ENCODE peak calls at places on chromosomes 4 and X, in five cellular contexts. X is HepG2, M is GM23338, P is IMR-90, Z is PC-9. W is an unnamed sample.

GRCh38 chr4:119242417-119242816 is 29.9 kb downstream of the USP53 start:
- DNase-seq in X (no peak), M (peak; percentile 29), P (no peak), Z (no peak), W (no peak)

GRCh38 chr4:53532521-53532920 is 58.8 kb downstream of the LNX1 start:
- DNase-seq in X (no peak), M (no peak), P (peak; percentile 53), Z (no peak), W (no peak)

GRCh38 chr4:173218411-173219125 is 50.0 kb downstream of the GALNT7 start:
- DNase-seq in X (no peak), M (no peak), P (peak; percentile 73), Z (peak; percentile 76), W (peak; percentile 61)

GRCh38 chrX:73446831-73447230 is at the start of gene CDX4:
- DNase-seq in X (no peak), M (peak; percentile 64), P (no peak), Z (no peak), W (no peak)

GRCh38 chr4:16860506-16860905 is 37.9 kb downstream of the LDB2 start:
- DNase-seq in X (no peak), M (no peak), P (peak; percentile 98), Z (no peak), W (peak; percentile 97)

GRCh38 chr4:88989990-88990389 is 67.0 kb downstream of the FAM13A start:
- DNase-seq in X (no peak), M (no peak), P (no peak), Z (no peak), W (peak; percentile 36)

GRCh38 chr4:114535725-114536124 is 62.9 kb upstream of the UGT8 start:
- DNase-seq in X (no peak), M (no peak), P (no peak), Z (no peak), W (no peak)

GRCh38 chr4:102825261-102826071 is 1.9 kb downstream of the UBE2D3 start:
- DNase-seq in X (peak; percentile 66), M (peak; percentile 69), P (peak; percentile 73), Z (no peak), W (peak; percentile 83)

GRCh38 chr4:84491420-84491819 is 7.7 kb downstream of the NKX6-1 start:
- DNase-seq in X (no peak), M (peak; percentile 49), P (no peak), Z (no peak), W (no peak)

GRCh38 chr4:143411527-143412480 is 75.1 kb downstream of the GAB1 start:
- DNase-seq in X (no peak), M (no peak), P (peak; percentile 58), Z (no peak), W (peak; percentile 50)

GRCh38 chr4:102554482-102554881 is 53.3 kb downstream of the NFKB1 start:
- DNase-seq in X (no peak), M (no peak), P (peak; percentile 92), Z (no peak), W (peak; percentile 89)

GRCh38 chr4:88964450-88964849 is 92.5 kb downstream of the FAM13A start:
- DNase-seq in X (no peak), M (no peak), P (peak; percentile 79), Z (peak; percentile 73), W (peak; percentile 74)

GRCh38 chr4:53717064-53717549 is 125.8 kb upstream of the LNX1 start:
- DNase-seq in X (no peak), M (no peak), P (peak; percentile 73), Z (no peak), W (peak; percentile 43)

GRCh38 chr4:47118192-47118879 is 87.0 kb downstream of the GABRB1 start:
- DNase-seq in X (no peak), M (no peak), P (peak; percentile 81), Z (no peak), W (no peak)

GRCh38 chr4:3257125-3257690 is 8.2 kb downstream of the MSANTD1 start:
- DNase-seq in X (no peak), M (no peak), P (no peak), Z (peak; percentile 92), W (no peak)

GRCh38 chr4:109434007-109434792 is 585 bp downstream of the SEC24B start:
- DNase-seq in X (peak; percentile 18), M (peak; percentile 50), P (peak; percentile 18), Z (no peak), W (peak; percentile 66)

GRCh38 chrX:65821721-65822496 is 154.5 kb downstream of the MSN start:
- DNase-seq in X (no peak), M (peak; percentile 50), P (no peak), Z (no peak), W (peak; percentile 1)

DNA sequence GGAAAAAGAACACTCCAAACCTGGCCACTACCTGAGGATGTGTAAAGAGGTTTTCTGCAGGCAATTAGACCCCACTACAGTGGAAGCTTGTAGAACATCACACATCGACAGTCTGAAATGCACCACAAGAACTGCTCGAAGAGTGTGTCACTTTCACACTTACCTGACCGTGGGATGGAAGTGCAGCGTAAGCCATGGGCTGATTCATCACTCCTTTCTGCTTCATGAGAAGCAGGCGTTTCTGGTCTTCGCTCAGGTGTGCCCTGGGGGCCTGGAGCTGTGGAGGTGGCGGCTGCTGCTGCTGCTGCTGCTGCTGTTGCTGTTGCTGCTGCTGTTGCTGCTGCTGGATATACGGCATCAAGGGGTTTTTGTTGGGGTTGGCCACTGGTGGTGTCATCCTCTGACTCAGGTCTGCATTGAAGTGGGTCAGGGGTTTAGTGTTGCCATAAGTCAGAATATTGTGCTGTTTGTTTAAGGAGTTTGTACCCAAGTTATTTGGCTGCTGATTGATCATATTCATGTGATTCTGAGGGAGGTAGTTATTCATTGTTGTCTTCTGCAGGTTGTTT is 223.7 kb downstream of the MGST2 start:
- DNase-seq in X (no peak), M (no peak), P (no peak), Z (no peak), W (no peak)
- H3K4me2 ChIP-seq in X (no peak overlapping the region), M (no peak overlapping the region), P (no peak overlapping the region), Z (no peak overlapping the region), W (no peak overlapping the region)

GRCh38 chr4:140047781-140048180 is 106.2 kb downstream of the MAML3 start:
- DNase-seq in X (no peak), M (peak; percentile 54), P (no peak), Z (no peak), W (no peak)

GRCh38 chr4:140047017-140047640 is 106.9 kb downstream of the MAML3 start:
- DNase-seq in X (no peak), M (peak; percentile 51), P (no peak), Z (peak; percentile 80), W (no peak)

GRCh38 chr4:140049924-140050681 is 103.9 kb downstream of the MAML3 start:
- DNase-seq in X (no peak), M (peak; percentile 82), P (peak; percentile 48), Z (no peak), W (peak; percentile 56)

GRCh38 chr4:140048419-140049022 is 105.5 kb downstream of the MAML3 start:
- DNase-seq in X (no peak), M (no peak), P (no peak), Z (no peak), W (no peak)

DNA sequence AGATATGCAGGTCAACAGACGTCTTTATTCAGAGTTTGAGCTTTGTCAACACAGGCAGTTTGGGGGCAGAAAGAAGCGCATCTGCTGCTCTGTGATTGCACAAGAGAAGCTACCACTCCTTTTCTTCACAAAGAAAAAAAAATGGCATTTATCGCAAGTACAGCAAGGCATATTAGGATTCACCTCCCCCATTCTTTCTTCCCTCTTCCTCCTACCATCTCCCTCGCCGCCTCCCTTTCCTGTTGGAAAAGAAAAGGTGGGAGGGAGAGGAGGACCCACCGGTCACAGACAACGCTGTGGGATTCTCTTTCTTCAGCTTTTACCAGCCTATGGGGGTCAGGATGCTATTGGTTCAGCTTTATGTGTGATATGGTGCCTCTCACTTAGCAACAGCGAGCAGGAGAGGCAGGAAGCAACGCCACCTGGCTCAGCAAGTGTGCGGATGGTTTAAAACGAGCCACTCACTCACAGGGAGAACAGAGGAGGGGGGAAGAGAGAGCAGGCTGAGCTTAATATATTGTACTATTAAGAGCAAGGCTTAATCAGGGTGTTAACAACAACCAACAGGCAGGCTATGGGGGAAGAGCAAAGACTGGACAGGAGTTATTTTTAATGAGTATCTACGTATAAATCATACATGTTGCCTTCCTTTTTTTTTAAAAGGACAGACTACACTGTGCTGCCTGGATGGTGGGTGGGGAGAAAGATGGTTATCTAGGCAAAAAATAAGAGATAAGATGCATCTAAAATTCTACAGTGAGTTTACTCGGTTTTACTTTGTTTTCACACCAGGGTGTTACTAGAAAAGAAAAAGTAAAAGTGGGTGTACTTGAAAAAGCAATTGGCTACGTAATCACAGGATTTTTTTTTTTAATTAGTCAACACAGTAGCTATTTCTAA is 104.7 kb downstream of the MAML3 start:
- DNase-seq in X (peak; percentile 2), M (peak; percentile 88), P (peak; percentile 57), Z (peak; percentile 59), W (peak; percentile 62)
- H3K4me1 ChIP-seq in X (peaks cover 20% of the 10 kb centered on the region), M (peaks cover 41% of the 10 kb centered on the region), P (peaks cover 12% of the 10 kb centered on the region), Z (peaks cover 62% of the 10 kb centered on the region), W (peaks cover 11% of the 10 kb centered on the region)

GRCh38 chr4:138826754-138827153 is 188.8 kb upstream of the NOCT start:
- DNase-seq in X (no peak), M (no peak), P (no peak), Z (no peak), W (no peak)

GRCh38 chr4:138834029-138834428 is 181.6 kb upstream of the NOCT start:
- DNase-seq in X (no peak), M (no peak), P (no peak), Z (no peak), W (no peak)

GRCh38 chr4:138832563-138832962 is 183.0 kb upstream of the NOCT start:
- DNase-seq in X (no peak), M (no peak), P (no peak), Z (no peak), W (no peak)

GRCh38 chr4:138831943-138832342 is 183.6 kb upstream of the NOCT start:
- DNase-seq in X (no peak), M (no peak), P (no peak), Z (no peak), W (no peak)

DNA sequence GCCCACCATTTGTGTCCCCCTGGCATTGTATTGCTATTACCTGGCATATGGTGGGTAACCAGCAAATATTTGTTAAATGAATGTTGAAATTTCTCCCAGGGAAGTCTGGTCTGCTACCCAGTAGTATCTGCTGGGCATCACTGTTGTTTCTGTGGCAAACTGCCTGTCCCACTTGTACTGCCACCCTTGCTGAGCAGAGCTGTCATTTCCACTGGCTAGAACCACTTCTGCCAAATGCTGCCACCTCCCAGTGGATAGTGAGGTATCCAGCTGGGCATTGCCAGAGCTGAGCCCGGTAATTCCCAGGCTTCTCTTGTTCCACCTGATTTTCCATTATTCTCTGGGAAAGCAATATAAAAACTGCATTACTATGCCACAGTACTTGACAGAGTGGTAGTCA is 186.7 kb upstream of the NOCT start:
- DNase-seq in X (no peak), M (no peak), P (no peak), Z (no peak), W (no peak)
- H3K4me3 ChIP-seq in X (no peak overlapping the region), M (no peak overlapping the region), P (no peak overlapping the region), Z (no peak overlapping the region), W (no peak overlapping the region)

DNA sequence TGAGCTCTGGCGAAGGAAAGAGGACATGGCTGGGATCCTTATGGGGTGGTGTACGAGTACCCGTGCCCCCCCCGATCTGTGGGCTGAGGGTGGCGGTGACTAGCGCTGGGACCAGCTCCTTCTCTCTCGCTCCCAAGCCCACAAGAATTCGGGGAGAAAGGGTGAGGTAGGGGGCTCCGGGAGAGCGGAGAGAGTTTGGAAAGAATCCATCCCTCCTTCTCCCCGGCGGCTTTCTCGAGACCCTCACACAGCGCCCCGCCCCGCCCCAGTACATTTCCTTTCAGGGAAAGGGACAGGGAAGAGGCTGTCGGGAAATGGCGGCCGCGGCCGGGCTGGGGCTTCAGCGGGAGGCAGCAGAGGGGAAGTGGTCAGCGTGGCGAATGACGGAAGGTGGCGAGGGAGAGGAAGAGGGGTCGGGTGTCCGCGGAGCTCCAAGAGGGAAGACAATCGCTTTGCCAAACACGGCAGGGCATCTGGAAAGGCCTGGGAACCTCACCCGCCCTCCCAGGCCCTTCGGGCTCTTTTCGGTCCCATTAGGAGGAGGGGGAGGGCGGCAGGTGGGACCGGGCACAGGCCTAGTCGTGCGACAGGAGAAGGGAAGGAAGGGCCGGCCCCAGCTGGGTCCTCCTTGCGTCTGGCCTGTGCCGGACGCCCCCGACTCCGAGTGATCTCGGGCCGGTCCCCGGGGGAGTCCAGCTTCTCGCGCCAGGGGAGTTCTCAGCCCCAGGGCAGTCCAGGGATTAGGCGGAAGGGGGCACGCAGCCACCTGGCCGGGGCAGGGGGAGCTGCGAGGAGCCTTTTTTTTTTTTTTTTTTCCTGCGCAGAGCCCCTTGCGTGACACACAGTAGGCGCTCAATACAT is 10.2 kb downstream of the HNRNPH2 start:
- DNase-seq in X (no peak), M (peak; percentile 74), P (no peak), Z (no peak), W (peak; percentile 50)
- H3K4me2 ChIP-seq in X (no peak overlapping the region), M (peak overlapping the region; percentile 77), P (peak overlapping the region; percentile 67), Z (peak overlapping the region; percentile 74), W (peak overlapping the region; percentile 80)